ENCODE peak calls at places on chromosome 5, in six cellular contexts. P is skeletal muscle cell, N is putamen, X is sciatic nerve, G is ascending aorta, B is Kasumi-1. Z is an unnamed sample.

GRCh38 chr5:65861830-65862241 is 64.5 kb upstream of the ERBIN start:
- DNase-seq in G (no peak), P (peak), N (no peak), X (no peak), B (no peak), Z (no peak)

GRCh38 chr5:9781882-9782281 is 151.7 kb upstream of the TAS2R1 start:
- DNase-seq in G (no peak), N (no peak), B (no peak), P (no peak), X (no peak), Z (no peak)

GRCh38 chr5:56177134-56177533 is 56.0 kb downstream of the ANKRD55 start:
- DNase-seq in B (no peak), G (no peak), X (no peak), N (no peak), P (no peak), Z (no peak)

GRCh38 chr5:133895979-133896378 is 72.4 kb downstream of the C5orf15 start:
- DNase-seq in G (no peak), N (no peak), B (no peak), P (no peak), X (no peak), Z (no peak)

GRCh38 chr5:3594514-3595101 is 1.0 kb upstream of the IRX1 start:
- DNase-seq in G (no peak), B (no peak), X (no peak), P (no peak), N (no peak), Z (no peak)

GRCh38 chr5:137856916-137857862 is 10.5 kb upstream of the MYOT start:
- DNase-seq in B (no peak), N (no peak), G (no peak), P (no peak), X (no peak), Z (no peak)

GRCh38 chr5:112174959-112175594 is 244.0 kb downstream of the EPB41L4A start:
- DNase-seq in G (no peak), N (no peak), B (peak), P (no peak), X (no peak), Z (no peak)

GRCh38 chr5:174773371-174773770 is 49.0 kb downstream of the MSX2 start:
- DNase-seq in B (no peak), X (no peak), G (no peak), P (no peak), N (no peak), Z (no peak)

GRCh38 chr5:135890867-135891266 is 4.8 kb downstream of the IL9 start:
- DNase-seq in G (no peak), N (no peak), X (no peak), P (no peak), B (no peak), Z (no peak)

GRCh38 chr5:112951124-112951702 is 25.4 kb upstream of the DCP2 start:
- DNase-seq in B (no peak), G (no peak), X (no peak), P (no peak), N (no peak), Z (no peak)

GRCh38 chr5:168123853-168124528 is 167.5 kb upstream of the WWC1 start:
- DNase-seq in P (no peak), X (no peak), G (no peak), B (no peak), N (peak), Z (no peak)

GRCh38 chr5:107067391-107067790 is 603.3 kb downstream of the EFNA5 start:
- DNase-seq in N (peak), B (no peak), P (no peak), X (no peak), G (no peak), Z (no peak)

GRCh38 chr5:11385901-11386293 is 518.3 kb downstream of the CTNND2 start:
- DNase-seq in X (no peak), P (no peak), B (no peak), G (no peak), N (peak), Z (no peak)

GRCh38 chr5:937151-937924 is 44.7 kb downstream of the TRIP13 start:
- DNase-seq in N (no peak), G (no peak), P (no peak), X (peak), B (no peak), Z (no peak)

GRCh38 chr5:1669276-1670155 is 130.1 kb downstream of the MRPL36 start:
- DNase-seq in N (no peak), P (no peak), G (no peak), X (no peak), B (no peak), Z (no peak)

GRCh38 chr5:2906302-2907090 is 155.0 kb upstream of the IRX2 start:
- DNase-seq in G (no peak), X (no peak), P (no peak), B (no peak), N (no peak), Z (no peak)

GRCh38 chr5:61256474-61256873 is 75.6 kb upstream of the ZSWIM6 start:
- DNase-seq in N (no peak), G (no peak), B (no peak), X (no peak), P (no peak), Z (no peak)

GRCh38 chr5:56512314-56512996 is 279.3 kb upstream of the ANKRD55 start:
- DNase-seq in G (peak), B (no peak), X (no peak), N (no peak), P (no peak), Z (no peak)

GRCh38 chr5:111367081-111367480 is 142.9 kb downstream of the CAMK4 start:
- DNase-seq in G (no peak), B (no peak), N (no peak), X (no peak), P (no peak), Z (no peak)

GRCh38 chr5:116360008-116360853 is 214.4 kb downstream of the SEMA6A start:
- DNase-seq in N (no peak), P (no peak), X (no peak), G (no peak), B (no peak), Z (no peak)

GRCh38 chr5:139100825-139101224 is 97.3 kb downstream of the SIL1 start:
- DNase-seq in G (no peak), N (no peak), X (no peak), B (no peak), P (peak), Z (no peak)

GRCh38 chr5:78339591-78340450 is 20.6 kb upstream of the SCAMP1 start:
- DNase-seq in X (no peak), B (no peak), N (no peak), P (no peak), G (no peak), Z (no peak)

GRCh38 chr5:113575074-113575473 is 61.6 kb downstream of the YTHDC2 start:
- DNase-seq in X (no peak), N (no peak), B (no peak), P (no peak), G (no peak), Z (no peak)

GRCh38 chr5:39877479-39877878 is 452.7 kb upstream of the DAB2 start:
- DNase-seq in X (no peak), B (no peak), G (no peak), P (no peak), N (no peak), Z (no peak)

GRCh38 chr5:109485030-109485429 is 75.3 kb upstream of the PJA2 start:
- DNase-seq in B (no peak), G (peak), N (peak), X (peak), P (no peak), Z (peak)

GRCh38 chr5:137778772-137779564 is 24.8 kb upstream of the HNRNPA0 start:
- DNase-seq in X (no peak), B (peak), G (no peak), N (peak), P (no peak), Z (no peak)

GRCh38 chr5:140261403-140262171 is 41.3 kb downstream of the PFDN1 start:
- DNase-seq in X (no peak), N (peak), B (peak), P (peak), G (peak), Z (peak)

GRCh38 chr5:78627175-78627574 is 21.4 kb downstream of the LHFPL2 start:
- DNase-seq in B (peak), P (no peak), G (no peak), X (no peak), N (peak), Z (no peak)

GRCh38 chr5:78127875-78128274 is 166.6 kb downstream of the AP3B1 start:
- DNase-seq in X (no peak), P (no peak), G (no peak), B (peak), N (no peak), Z (no peak)

GRCh38 chr5:569358-569867 is 42.7 kb upstream of the CEP72 start:
- DNase-seq in P (no peak), X (peak), B (no peak), N (no peak), G (no peak), Z (no peak)

GRCh38 chr5:178455480-178455835 is 134.7 kb downstream of the COL23A1 start:
- DNase-seq in B (no peak), N (no peak), P (no peak), X (peak), G (no peak), Z (no peak)

Z was measured in thoracic aorta.